ENCODE peak calls at places on chromosomes 16 and 17, in nine cellular contexts. One of them, this sample, is unnamed.

GRCh38 chr16:8962393-8963009 is 1.2 kb downstream of the USP7 start:
- DNase-seq in BJ: no peak
- DNase-seq in AG04449: no peak
- DNase-seq in heart right ventricle: no peak
- DNase-seq in lower leg skin: no peak
- DNase-seq in AG10803: no peak
- DNase-seq in tibial artery: no peak
- DNase-seq in epithelial cell of esophagus: peak
- DNase-seq in esophagus muscularis mucosa: no peak
- DNase-seq in this sample: no peak

GRCh38 chr16:75250089-75250808 is 1.2 kb downstream of the BCAR1 start:
- DNase-seq in lower leg skin: no peak
- DNase-seq in AG04449: no peak
- DNase-seq in heart right ventricle: peak
- DNase-seq in AG10803: no peak
- DNase-seq in epithelial cell of esophagus: no peak
- DNase-seq in tibial artery: no peak
- DNase-seq in esophagus muscularis mucosa: no peak
- DNase-seq in BJ: no peak
- DNase-seq in this sample: no peak

GRCh38 chr17:43545383-43545632 is 832 bp downstream of the ETV4 start:
- DNase-seq in epithelial cell of esophagus: peak
- DNase-seq in AG10803: no peak
- DNase-seq in BJ: no peak
- DNase-seq in esophagus muscularis mucosa: no peak
- DNase-seq in tibial artery: no peak
- DNase-seq in AG04449: no peak
- DNase-seq in heart right ventricle: no peak
- DNase-seq in lower leg skin: peak
- DNase-seq in this sample: no peak

GRCh38 chr17:6231465-6231864 is 161.3 kb downstream of the WSCD1 start:
- DNase-seq in lower leg skin: peak
- DNase-seq in AG10803: no peak
- DNase-seq in epithelial cell of esophagus: no peak
- DNase-seq in AG04449: no peak
- DNase-seq in tibial artery: no peak
- DNase-seq in BJ: no peak
- DNase-seq in heart right ventricle: no peak
- DNase-seq in esophagus muscularis mucosa: no peak
- DNase-seq in this sample: no peak

GRCh38 chr17:48605409-48605864 is 651 bp upstream of the HOXB6 start:
- DNase-seq in AG04449: no peak
- DNase-seq in heart right ventricle: no peak
- DNase-seq in epithelial cell of esophagus: no peak
- DNase-seq in BJ: no peak
- DNase-seq in AG10803: no peak
- DNase-seq in esophagus muscularis mucosa: no peak
- DNase-seq in tibial artery: no peak
- DNase-seq in lower leg skin: no peak
- DNase-seq in this sample: no peak

GRCh38 chr16:79768594-79768993 is 168.1 kb upstream of the MAF start:
- DNase-seq in heart right ventricle: no peak
- DNase-seq in epithelial cell of esophagus: no peak
- DNase-seq in BJ: no peak
- DNase-seq in AG10803: no peak
- DNase-seq in AG04449: no peak
- DNase-seq in tibial artery: no peak
- DNase-seq in lower leg skin: no peak
- DNase-seq in esophagus muscularis mucosa: no peak
- DNase-seq in this sample: no peak

GRCh38 chr17:29048440-29049360 is 5.8 kb downstream of the PIPOX start:
- DNase-seq in esophagus muscularis mucosa: no peak
- DNase-seq in lower leg skin: no peak
- DNase-seq in heart right ventricle: no peak
- DNase-seq in epithelial cell of esophagus: no peak
- DNase-seq in tibial artery: no peak
- DNase-seq in BJ: no peak
- DNase-seq in AG04449: no peak
- DNase-seq in AG10803: no peak
- DNase-seq in this sample: peak

GRCh38 chr17:78124081-78124835 is 4.3 kb downstream of the TMC6 start:
- DNase-seq in BJ: no peak
- DNase-seq in AG10803: no peak
- DNase-seq in lower leg skin: no peak
- DNase-seq in tibial artery: no peak
- DNase-seq in epithelial cell of esophagus: no peak
- DNase-seq in heart right ventricle: no peak
- DNase-seq in AG04449: no peak
- DNase-seq in esophagus muscularis mucosa: no peak
- DNase-seq in this sample: no peak

GRCh38 chr17:56752263-56752662 is 81.5 kb downstream of the C17orf67 start:
- DNase-seq in BJ: no peak
- DNase-seq in heart right ventricle: no peak
- DNase-seq in AG10803: peak
- DNase-seq in AG04449: no peak
- DNase-seq in tibial artery: no peak
- DNase-seq in epithelial cell of esophagus: peak
- DNase-seq in esophagus muscularis mucosa: no peak
- DNase-seq in lower leg skin: no peak
- DNase-seq in this sample: no peak

DNA sequence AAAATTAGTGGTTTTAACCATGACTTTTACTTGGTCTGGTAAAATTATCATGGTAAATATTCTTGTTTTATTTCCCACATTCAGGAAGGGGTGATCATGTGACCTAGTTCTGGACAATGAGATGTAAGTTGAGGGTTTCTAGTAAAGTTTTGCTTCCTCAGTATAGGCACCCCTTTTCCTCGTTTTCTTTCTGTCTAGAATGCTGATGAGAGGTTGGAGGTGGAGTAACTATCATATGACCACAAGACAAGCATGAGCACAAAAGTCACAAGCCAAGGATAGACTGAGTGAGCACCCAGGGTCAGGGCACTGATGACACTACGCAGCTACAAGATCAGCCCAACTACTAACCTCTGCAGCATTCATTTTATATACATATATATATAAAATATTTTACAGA is 53.9 kb downstream of the MYO1D start:
- DNase-seq in esophagus muscularis mucosa: no peak
- DNase-seq in AG10803: no peak
- DNase-seq in BJ: no peak
- DNase-seq in tibial artery: no peak
- DNase-seq in AG04449: no peak
- DNase-seq in heart right ventricle: no peak
- DNase-seq in epithelial cell of esophagus: no peak
- DNase-seq in lower leg skin: no peak
- DNase-seq in this sample: no peak
- H3K4me3 ChIP-seq in esophagus muscularis mucosa: peak
- H3K4me3 ChIP-seq in AG10803: no peak
- H3K4me3 ChIP-seq in BJ: no peak
- H3K4me3 ChIP-seq in tibial artery: peak
- H3K4me3 ChIP-seq in AG04449: no peak
- H3K4me3 ChIP-seq in heart right ventricle: peak
- H3K4me3 ChIP-seq in epithelial cell of esophagus: peak
- H3K4me3 ChIP-seq in lower leg skin: no peak
- H3K4me3 ChIP-seq in this sample: no peak

GRCh38 chr16:81238296-81239011 is at the start of gene BCO1:
- DNase-seq in AG04449: peak
- DNase-seq in lower leg skin: no peak
- DNase-seq in epithelial cell of esophagus: peak
- DNase-seq in esophagus muscularis mucosa: no peak
- DNase-seq in BJ: no peak
- DNase-seq in tibial artery: no peak
- DNase-seq in AG10803: peak
- DNase-seq in heart right ventricle: no peak
- DNase-seq in this sample: peak
- H3K4me3 ChIP-seq in AG04449: peak
- H3K4me3 ChIP-seq in lower leg skin: no peak
- H3K4me3 ChIP-seq in epithelial cell of esophagus: peak
- H3K4me3 ChIP-seq in esophagus muscularis mucosa: peak
- H3K4me3 ChIP-seq in BJ: peak
- H3K4me3 ChIP-seq in tibial artery: peak
- H3K4me3 ChIP-seq in AG10803: peak
- H3K4me3 ChIP-seq in heart right ventricle: peak
- H3K4me3 ChIP-seq in this sample: peak

GRCh38 chr17:39774043-39774442 is 36.3 kb downstream of the GRB7 start:
- DNase-seq in AG10803: no peak
- DNase-seq in esophagus muscularis mucosa: no peak
- DNase-seq in BJ: no peak
- DNase-seq in heart right ventricle: no peak
- DNase-seq in lower leg skin: no peak
- DNase-seq in AG04449: no peak
- DNase-seq in tibial artery: no peak
- DNase-seq in epithelial cell of esophagus: peak
- DNase-seq in this sample: no peak
- H3K4me3 ChIP-seq in AG10803: no peak
- H3K4me3 ChIP-seq in esophagus muscularis mucosa: no peak
- H3K4me3 ChIP-seq in BJ: no peak
- H3K4me3 ChIP-seq in heart right ventricle: no peak
- H3K4me3 ChIP-seq in lower leg skin: no peak
- H3K4me3 ChIP-seq in AG04449: no peak
- H3K4me3 ChIP-seq in tibial artery: no peak
- H3K4me3 ChIP-seq in epithelial cell of esophagus: no peak
- H3K4me3 ChIP-seq in this sample: no peak

GRCh38 chr16:85449195-85449884 is 163.8 kb upstream of the GSE1 start:
- DNase-seq in esophagus muscularis mucosa: no peak
- DNase-seq in BJ: no peak
- DNase-seq in AG10803: no peak
- DNase-seq in lower leg skin: no peak
- DNase-seq in heart right ventricle: no peak
- DNase-seq in tibial artery: no peak
- DNase-seq in AG04449: no peak
- DNase-seq in epithelial cell of esophagus: no peak
- DNase-seq in this sample: no peak
- H3K4me3 ChIP-seq in esophagus muscularis mucosa: no peak
- H3K4me3 ChIP-seq in BJ: no peak
- H3K4me3 ChIP-seq in AG10803: no peak
- H3K4me3 ChIP-seq in lower leg skin: no peak
- H3K4me3 ChIP-seq in heart right ventricle: no peak
- H3K4me3 ChIP-seq in tibial artery: no peak
- H3K4me3 ChIP-seq in AG04449: no peak
- H3K4me3 ChIP-seq in epithelial cell of esophagus: no peak
- H3K4me3 ChIP-seq in this sample: no peak

DNA sequence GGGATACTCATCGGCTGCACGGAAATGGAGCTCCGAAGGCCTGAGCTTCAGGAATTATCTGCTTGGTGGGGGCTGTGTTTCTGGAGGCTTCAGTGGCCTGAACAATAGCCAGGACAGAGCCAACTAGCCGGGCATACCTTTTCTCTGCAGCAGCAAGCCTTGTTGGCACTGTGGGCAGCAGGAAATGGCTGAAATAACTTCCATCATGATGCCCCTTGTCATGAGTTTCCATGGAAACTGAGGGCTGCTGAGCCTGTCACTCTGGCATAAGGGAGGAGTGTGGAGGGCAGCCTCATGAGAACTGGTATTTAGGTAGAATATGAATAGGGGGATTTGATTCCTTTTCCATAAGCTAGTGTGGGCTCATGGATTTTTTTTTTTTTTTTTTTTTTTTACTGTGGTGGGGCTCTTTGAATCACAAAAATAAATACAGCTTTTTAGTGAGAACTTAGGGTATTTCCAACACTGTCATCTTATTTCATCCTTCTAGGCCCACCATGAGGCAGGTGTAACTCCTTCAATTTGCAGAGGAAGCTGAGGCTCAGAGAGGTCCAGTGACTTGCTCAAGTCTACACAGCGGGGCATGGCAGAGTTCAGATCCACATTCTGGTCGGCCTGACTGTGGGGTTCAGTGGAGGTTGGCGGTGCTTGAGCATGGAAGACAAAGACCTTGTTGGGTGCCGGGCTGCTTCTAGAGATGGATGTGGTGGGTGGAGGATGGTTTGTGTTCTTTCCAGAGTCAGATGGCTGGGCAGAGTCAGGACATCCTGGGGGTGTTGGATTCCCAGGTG is 39.6 kb downstream of the PLCG2 start:
- DNase-seq in tibial artery: no peak
- DNase-seq in heart right ventricle: no peak
- DNase-seq in AG10803: no peak
- DNase-seq in BJ: no peak
- DNase-seq in epithelial cell of esophagus: no peak
- DNase-seq in AG04449: no peak
- DNase-seq in lower leg skin: no peak
- DNase-seq in esophagus muscularis mucosa: no peak
- DNase-seq in this sample: no peak
- H3K4me3 ChIP-seq in tibial artery: no peak
- H3K4me3 ChIP-seq in heart right ventricle: no peak
- H3K4me3 ChIP-seq in AG10803: no peak
- H3K4me3 ChIP-seq in BJ: no peak
- H3K4me3 ChIP-seq in epithelial cell of esophagus: no peak
- H3K4me3 ChIP-seq in AG04449: no peak
- H3K4me3 ChIP-seq in lower leg skin: no peak
- H3K4me3 ChIP-seq in esophagus muscularis mucosa: no peak
- H3K4me3 ChIP-seq in this sample: no peak

GRCh38 chr17:21376835-21377690 is 906 bp downstream of the KCNJ12 start:
- DNase-seq in AG10803: peak
- DNase-seq in epithelial cell of esophagus: peak
- DNase-seq in BJ: no peak
- DNase-seq in tibial artery: no peak
- DNase-seq in lower leg skin: no peak
- DNase-seq in AG04449: no peak
- DNase-seq in heart right ventricle: no peak
- DNase-seq in esophagus muscularis mucosa: no peak
- DNase-seq in this sample: peak
- H3K4me3 ChIP-seq in AG10803: peak
- H3K4me3 ChIP-seq in epithelial cell of esophagus: no peak
- H3K4me3 ChIP-seq in BJ: peak
- H3K4me3 ChIP-seq in tibial artery: peak
- H3K4me3 ChIP-seq in lower leg skin: peak
- H3K4me3 ChIP-seq in AG04449: peak
- H3K4me3 ChIP-seq in heart right ventricle: peak
- H3K4me3 ChIP-seq in esophagus muscularis mucosa: peak
- H3K4me3 ChIP-seq in this sample: peak

GRCh38 chr17:7523033-7523432 is 25.8 kb upstream of the TNFSF12 start:
- DNase-seq in esophagus muscularis mucosa: no peak
- DNase-seq in BJ: no peak
- DNase-seq in epithelial cell of esophagus: no peak
- DNase-seq in AG04449: no peak
- DNase-seq in AG10803: no peak
- DNase-seq in tibial artery: no peak
- DNase-seq in lower leg skin: no peak
- DNase-seq in heart right ventricle: no peak
- DNase-seq in this sample: no peak
- H3K4me3 ChIP-seq in esophagus muscularis mucosa: no peak
- H3K4me3 ChIP-seq in BJ: no peak
- H3K4me3 ChIP-seq in epithelial cell of esophagus: no peak
- H3K4me3 ChIP-seq in AG04449: no peak
- H3K4me3 ChIP-seq in AG10803: no peak
- H3K4me3 ChIP-seq in tibial artery: no peak
- H3K4me3 ChIP-seq in lower leg skin: no peak
- H3K4me3 ChIP-seq in heart right ventricle: no peak
- H3K4me3 ChIP-seq in this sample: no peak

This sample was measured in fibroblast of lung.